ENCODE peak calls at places on chromosomes 3 and 15, in seven cellular contexts. V is uterus, F is GM23248, J is heart left ventricle, Q is mucosa of gallbladder, O is skeletal muscle cell, K is NCI-H1694. L is an unnamed sample.

GRCh38 chr3:138854940-138855339 is 20.2 kb upstream of the PIK3CB start:
- DNase-seq in K (no peak), O (no peak), F (no peak), J (no peak), Q (no peak), V (no peak), L (no peak)

GRCh38 chr3:141795719-141796435 is 32.7 kb downstream of the GRK7 start:
- DNase-seq in Q (peak), O (no peak), V (peak), F (peak), J (peak), K (no peak), L (peak)

GRCh38 chr3:66989241-66989640 is 8.9 kb upstream of the KBTBD8 start:
- DNase-seq in K (no peak), V (no peak), O (no peak), Q (no peak), F (no peak), J (no peak), L (no peak)

GRCh38 chr3:114418724-114419543 is 125.1 kb downstream of the TIGIT start:
- DNase-seq in O (peak), V (no peak), K (peak), F (peak), J (no peak), Q (no peak), L (no peak)

GRCh38 chr3:170560296-170560695 is 25.6 kb downstream of the SLC7A14 start:
- DNase-seq in F (no peak), J (no peak), Q (no peak), O (no peak), V (no peak), K (no peak), L (no peak)

GRCh38 chr15:73900129-73900712 is 26.0 kb upstream of the LOXL1 start:
- DNase-seq in F (peak), J (no peak), V (no peak), O (no peak), K (no peak), Q (no peak), L (no peak)

GRCh38 chr3:48558446-48559134 is 2.0 kb upstream of the PFKFB4 start:
- DNase-seq in J (peak), V (no peak), K (no peak), F (no peak), O (no peak), Q (no peak), L (peak)

GRCh38 chr15:45148076-45149059 is 18.6 kb downstream of the DUOX1 start:
- DNase-seq in J (no peak), K (no peak), F (peak), Q (no peak), V (no peak), O (no peak), L (no peak)

GRCh38 chr15:77840962-77841361 is 208.2 kb upstream of the LINGO1 start:
- DNase-seq in O (peak), Q (no peak), V (no peak), F (peak), K (no peak), J (no peak), L (no peak)

GRCh38 chr15:65638681-65639089 is 16.9 kb downstream of the SLC24A1 start:
- DNase-seq in F (peak), K (peak), V (no peak), Q (peak), J (peak), O (peak), L (peak)

GRCh38 chr3:36991147-36991546 is 1.8 kb downstream of the EPM2AIP1 start:
- DNase-seq in F (no peak), Q (no peak), J (no peak), V (no peak), O (no peak), K (no peak), L (no peak)

GRCh38 chr15:94723801-94724200 is 492.4 kb downstream of the MCTP2 start:
- DNase-seq in K (no peak), V (no peak), O (no peak), Q (no peak), F (no peak), J (no peak), L (no peak)

GRCh38 chr15:38829086-38829485 is 264.5 kb upstream of the RASGRP1 start:
- DNase-seq in V (no peak), F (no peak), Q (no peak), K (no peak), J (no peak), O (no peak), L (no peak)

GRCh38 chr15:70251246-70251990 is 153.7 kb upstream of the TLE3 start:
- DNase-seq in V (no peak), O (no peak), Q (no peak), J (no peak), K (no peak), F (no peak), L (no peak)

GRCh38 chr3:159123877-159124276 is 322.0 kb downstream of the MFSD1 start:
- DNase-seq in J (no peak), K (no peak), V (no peak), F (no peak), Q (no peak), O (no peak), L (no peak)

GRCh38 chr15:68337826-68338225 is 60.3 kb downstream of the FEM1B start:
- DNase-seq in O (no peak), Q (no peak), J (no peak), F (peak), K (no peak), V (no peak), L (no peak)

GRCh38 chr3:42655331-42655888 is 1.9 kb downstream of the ZBTB47 start:
- DNase-seq in O (no peak), J (peak), V (peak), K (no peak), F (peak), Q (no peak), L (no peak)

GRCh38 chr3:63967675-63968611 is 55.4 kb downstream of the PSMD6 start:
- DNase-seq in Q (peak), F (peak), O (no peak), K (peak), J (peak), V (peak), L (peak)

GRCh38 chr3:125125822-125126245 is 70.0 kb upstream of the HEG1 start:
- DNase-seq in F (peak), Q (no peak), V (no peak), K (no peak), O (peak), J (no peak), L (no peak)

GRCh38 chr3:15654891-15655290 is 53.3 kb downstream of the BTD start:
- DNase-seq in O (no peak), J (no peak), F (no peak), Q (no peak), V (no peak), K (no peak), L (no peak)

L was measured in body of pancreas.